ENCODE peak calls at places on chromosome 4, in ten cellular contexts. One of them, this sample, is unnamed.

GRCh38 chr4:82988323-82988832 is 22.2 kb downstream of the LIN54 start:
- DNase-seq in foreskin fibroblast: peak
- DNase-seq in esophagus squamous epithelium: no peak
- DNase-seq in uterus: no peak
- DNase-seq in heart right ventricle: no peak
- DNase-seq in upper lobe of right lung: no peak
- DNase-seq in Caco-2: no peak
- DNase-seq in endodermal cell: no peak
- DNase-seq in A549: no peak
- DNase-seq in neural progenitor cell: no peak
- DNase-seq in this sample: peak

GRCh38 chr4:88027611-88028608 is 20.5 kb downstream of the PKD2 start:
- DNase-seq in foreskin fibroblast: peak
- DNase-seq in esophagus squamous epithelium: no peak
- DNase-seq in uterus: no peak
- DNase-seq in heart right ventricle: no peak
- DNase-seq in upper lobe of right lung: no peak
- DNase-seq in Caco-2: no peak
- DNase-seq in endodermal cell: no peak
- DNase-seq in A549: no peak
- DNase-seq in neural progenitor cell: no peak
- DNase-seq in this sample: peak

GRCh38 chr4:148026022-148026421 is 294.1 kb downstream of the ARHGAP10 start:
- DNase-seq in foreskin fibroblast: peak
- DNase-seq in esophagus squamous epithelium: no peak
- DNase-seq in uterus: no peak
- DNase-seq in heart right ventricle: no peak
- DNase-seq in upper lobe of right lung: no peak
- DNase-seq in Caco-2: no peak
- DNase-seq in endodermal cell: peak
- DNase-seq in A549: no peak
- DNase-seq in neural progenitor cell: no peak
- DNase-seq in this sample: peak

GRCh38 chr4:19809989-19810388 is 441.7 kb upstream of the SLIT2 start:
- DNase-seq in foreskin fibroblast: no peak
- DNase-seq in esophagus squamous epithelium: no peak
- DNase-seq in uterus: no peak
- DNase-seq in heart right ventricle: no peak
- DNase-seq in upper lobe of right lung: no peak
- DNase-seq in Caco-2: no peak
- DNase-seq in endodermal cell: no peak
- DNase-seq in A549: no peak
- DNase-seq in neural progenitor cell: no peak
- DNase-seq in this sample: no peak

GRCh38 chr4:149441338-149441737 is 374.3 kb downstream of the IQCM start:
- DNase-seq in foreskin fibroblast: peak
- DNase-seq in esophagus squamous epithelium: no peak
- DNase-seq in uterus: no peak
- DNase-seq in heart right ventricle: no peak
- DNase-seq in upper lobe of right lung: no peak
- DNase-seq in Caco-2: no peak
- DNase-seq in endodermal cell: no peak
- DNase-seq in A549: no peak
- DNase-seq in neural progenitor cell: no peak
- DNase-seq in this sample: peak

GRCh38 chr4:89140168-89140759 is 28.9 kb downstream of the TIGD2 start:
- DNase-seq in foreskin fibroblast: no peak
- DNase-seq in esophagus squamous epithelium: no peak
- DNase-seq in uterus: no peak
- DNase-seq in heart right ventricle: no peak
- DNase-seq in upper lobe of right lung: no peak
- DNase-seq in Caco-2: no peak
- DNase-seq in endodermal cell: no peak
- DNase-seq in A549: no peak
- DNase-seq in neural progenitor cell: no peak
- DNase-seq in this sample: no peak

GRCh38 chr4:124854968-124855367 is 142.4 kb upstream of the ANKRD50 start:
- DNase-seq in foreskin fibroblast: peak
- DNase-seq in esophagus squamous epithelium: no peak
- DNase-seq in uterus: no peak
- DNase-seq in heart right ventricle: no peak
- DNase-seq in upper lobe of right lung: no peak
- DNase-seq in Caco-2: no peak
- DNase-seq in endodermal cell: no peak
- DNase-seq in A549: no peak
- DNase-seq in neural progenitor cell: no peak
- DNase-seq in this sample: no peak

GRCh38 chr4:126544276-126544675 is 1088.5 kb upstream of the INTU start:
- DNase-seq in foreskin fibroblast: no peak
- DNase-seq in esophagus squamous epithelium: no peak
- DNase-seq in uterus: no peak
- DNase-seq in heart right ventricle: no peak
- DNase-seq in upper lobe of right lung: no peak
- DNase-seq in Caco-2: no peak
- DNase-seq in endodermal cell: no peak
- DNase-seq in A549: no peak
- DNase-seq in neural progenitor cell: no peak
- DNase-seq in this sample: no peak

GRCh38 chr4:114108869-114109268 is 129.4 kb upstream of the ARSJ start:
- DNase-seq in foreskin fibroblast: peak
- DNase-seq in esophagus squamous epithelium: no peak
- DNase-seq in uterus: no peak
- DNase-seq in heart right ventricle: no peak
- DNase-seq in upper lobe of right lung: no peak
- DNase-seq in Caco-2: no peak
- DNase-seq in endodermal cell: no peak
- DNase-seq in A549: no peak
- DNase-seq in neural progenitor cell: no peak
- DNase-seq in this sample: no peak

GRCh38 chr4:113560579-113560978 is 201.0 kb downstream of the CAMK2D start:
- DNase-seq in foreskin fibroblast: peak
- DNase-seq in esophagus squamous epithelium: no peak
- DNase-seq in uterus: no peak
- DNase-seq in heart right ventricle: no peak
- DNase-seq in upper lobe of right lung: no peak
- DNase-seq in Caco-2: no peak
- DNase-seq in endodermal cell: no peak
- DNase-seq in A549: no peak
- DNase-seq in neural progenitor cell: no peak
- DNase-seq in this sample: no peak

GRCh38 chr4:170088686-170089085 is 1.1 kb downstream of the AADAT start:
- DNase-seq in foreskin fibroblast: no peak
- DNase-seq in esophagus squamous epithelium: no peak
- DNase-seq in uterus: no peak
- DNase-seq in heart right ventricle: no peak
- DNase-seq in upper lobe of right lung: no peak
- DNase-seq in Caco-2: no peak
- DNase-seq in endodermal cell: no peak
- DNase-seq in A549: no peak
- DNase-seq in neural progenitor cell: no peak
- DNase-seq in this sample: no peak

GRCh38 chr4:138090918-138091659 is 151.1 kb downstream of the SLC7A11 start:
- DNase-seq in foreskin fibroblast: no peak
- DNase-seq in esophagus squamous epithelium: no peak
- DNase-seq in uterus: no peak
- DNase-seq in heart right ventricle: no peak
- DNase-seq in upper lobe of right lung: no peak
- DNase-seq in Caco-2: no peak
- DNase-seq in endodermal cell: no peak
- DNase-seq in A549: no peak
- DNase-seq in neural progenitor cell: no peak
- DNase-seq in this sample: no peak

GRCh38 chr4:79578613-79579012 is 170.6 kb upstream of the GK2 start:
- DNase-seq in foreskin fibroblast: no peak
- DNase-seq in esophagus squamous epithelium: no peak
- DNase-seq in uterus: no peak
- DNase-seq in heart right ventricle: no peak
- DNase-seq in upper lobe of right lung: peak
- DNase-seq in Caco-2: no peak
- DNase-seq in endodermal cell: no peak
- DNase-seq in A549: no peak
- DNase-seq in neural progenitor cell: no peak
- DNase-seq in this sample: no peak

GRCh38 chr4:53902786-53903185 is 161.6 kb downstream of the CHIC2 start:
- DNase-seq in foreskin fibroblast: no peak
- DNase-seq in esophagus squamous epithelium: no peak
- DNase-seq in uterus: no peak
- DNase-seq in heart right ventricle: no peak
- DNase-seq in upper lobe of right lung: no peak
- DNase-seq in Caco-2: no peak
- DNase-seq in endodermal cell: no peak
- DNase-seq in A549: no peak
- DNase-seq in neural progenitor cell: no peak
- DNase-seq in this sample: no peak

GRCh38 chr4:53907772-53908171 is 156.6 kb downstream of the CHIC2 start:
- DNase-seq in foreskin fibroblast: no peak
- DNase-seq in esophagus squamous epithelium: no peak
- DNase-seq in uterus: no peak
- DNase-seq in heart right ventricle: no peak
- DNase-seq in upper lobe of right lung: no peak
- DNase-seq in Caco-2: no peak
- DNase-seq in endodermal cell: no peak
- DNase-seq in A549: no peak
- DNase-seq in neural progenitor cell: no peak
- DNase-seq in this sample: no peak

GRCh38 chr4:53906786-53907185 is 157.6 kb downstream of the CHIC2 start:
- DNase-seq in foreskin fibroblast: peak
- DNase-seq in esophagus squamous epithelium: no peak
- DNase-seq in uterus: no peak
- DNase-seq in heart right ventricle: no peak
- DNase-seq in upper lobe of right lung: no peak
- DNase-seq in Caco-2: no peak
- DNase-seq in endodermal cell: no peak
- DNase-seq in A549: no peak
- DNase-seq in neural progenitor cell: no peak
- DNase-seq in this sample: no peak

GRCh38 chr4:53905935-53906377 is 158.4 kb downstream of the CHIC2 start:
- DNase-seq in foreskin fibroblast: peak
- DNase-seq in esophagus squamous epithelium: no peak
- DNase-seq in uterus: peak
- DNase-seq in heart right ventricle: peak
- DNase-seq in upper lobe of right lung: no peak
- DNase-seq in Caco-2: peak
- DNase-seq in endodermal cell: peak
- DNase-seq in A549: no peak
- DNase-seq in neural progenitor cell: peak
- DNase-seq in this sample: peak

DNA sequence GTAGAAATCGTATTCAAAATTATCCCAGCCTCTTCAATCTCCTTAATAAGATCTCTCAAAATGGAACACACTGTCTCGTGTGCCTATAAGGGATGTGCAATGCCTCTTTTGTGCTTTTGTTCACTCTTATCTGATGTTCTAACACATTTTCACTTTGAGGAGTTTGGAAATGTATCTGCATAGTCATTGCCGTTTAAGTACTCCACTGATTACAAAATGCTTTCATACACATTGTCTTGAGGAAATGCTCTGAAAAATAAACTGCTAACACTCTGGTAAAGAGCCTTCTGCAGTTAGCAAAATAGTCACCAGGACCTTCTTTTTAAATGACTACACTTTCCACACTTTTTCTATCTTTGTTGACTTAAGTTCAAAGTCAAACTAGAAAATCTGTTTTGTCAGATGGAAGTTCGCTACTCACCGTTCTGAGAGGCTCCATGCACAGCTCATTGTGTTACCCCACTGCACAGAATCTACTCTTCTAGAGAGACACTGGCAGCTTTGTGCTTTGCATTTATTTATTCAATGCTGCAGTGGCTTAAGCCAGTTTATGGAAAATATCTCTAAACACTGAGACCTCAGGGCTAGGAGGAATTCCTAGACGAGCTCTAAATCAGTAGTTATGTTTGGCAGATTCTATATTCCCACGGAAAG is 159.0 kb downstream of the CHIC2 start:
- DNase-seq in foreskin fibroblast: no peak
- DNase-seq in esophagus squamous epithelium: no peak
- DNase-seq in uterus: no peak
- DNase-seq in heart right ventricle: no peak
- DNase-seq in upper lobe of right lung: no peak
- DNase-seq in Caco-2: no peak
- DNase-seq in endodermal cell: no peak
- DNase-seq in A549: no peak
- DNase-seq in neural progenitor cell: no peak
- DNase-seq in this sample: no peak
- H3K4me3 ChIP-seq in foreskin fibroblast: peak
- H3K4me3 ChIP-seq in esophagus squamous epithelium: peak
- H3K4me3 ChIP-seq in uterus: no peak
- H3K4me3 ChIP-seq in heart right ventricle: no peak
- H3K4me3 ChIP-seq in upper lobe of right lung: no peak
- H3K4me3 ChIP-seq in Caco-2: no peak
- H3K4me3 ChIP-seq in endodermal cell: peak
- H3K4me3 ChIP-seq in A549: no peak
- H3K4me3 ChIP-seq in neural progenitor cell: no peak
- H3K4me3 ChIP-seq in this sample: no peak

DNA sequence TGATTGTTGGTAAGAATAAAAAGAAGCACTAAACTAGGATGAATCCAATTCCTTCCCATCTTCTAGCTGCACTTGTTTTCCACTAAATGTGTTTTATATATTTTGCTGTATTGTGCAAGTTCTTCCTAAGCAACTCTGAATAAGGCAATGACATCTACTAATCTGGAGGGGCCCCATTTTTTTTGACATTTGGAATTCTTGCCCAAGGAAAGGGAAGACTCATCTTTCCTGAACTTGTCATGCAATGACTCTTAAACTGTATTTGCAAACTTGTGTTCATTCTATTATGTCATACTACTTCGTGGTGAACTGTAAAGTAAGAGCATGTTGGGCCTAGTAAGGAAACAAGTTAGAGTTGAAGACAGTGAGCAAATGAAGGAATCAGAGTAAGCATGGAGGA is 45.9 kb downstream of the FREM3 start:
- DNase-seq in foreskin fibroblast: peak
- DNase-seq in esophagus squamous epithelium: no peak
- DNase-seq in uterus: no peak
- DNase-seq in heart right ventricle: no peak
- DNase-seq in upper lobe of right lung: no peak
- DNase-seq in Caco-2: no peak
- DNase-seq in endodermal cell: no peak
- DNase-seq in A549: no peak
- DNase-seq in neural progenitor cell: no peak
- DNase-seq in this sample: no peak
- TF ChIP-seq CTCF in foreskin fibroblast: no peak
- TF ChIP-seq CTCF in esophagus squamous epithelium: no peak
- TF ChIP-seq CTCF in uterus: no peak
- TF ChIP-seq CTCF in heart right ventricle: no peak
- TF ChIP-seq CTCF in upper lobe of right lung: no peak
- TF ChIP-seq CTCF in Caco-2: no peak
- TF ChIP-seq CTCF in endodermal cell: no peak
- TF ChIP-seq CTCF in A549: no peak
- TF ChIP-seq CTCF in neural progenitor cell: no peak
- TF ChIP-seq CTCF in this sample: no peak

GRCh38 chr4:80967346-80967745 is 63.2 kb upstream of the BMP3 start:
- DNase-seq in foreskin fibroblast: peak
- DNase-seq in esophagus squamous epithelium: no peak
- DNase-seq in uterus: no peak
- DNase-seq in heart right ventricle: no peak
- DNase-seq in upper lobe of right lung: no peak
- DNase-seq in Caco-2: no peak
- DNase-seq in endodermal cell: no peak
- DNase-seq in A549: no peak
- DNase-seq in neural progenitor cell: no peak
- DNase-seq in this sample: no peak
- H3K4me3 ChIP-seq in foreskin fibroblast: no peak
- H3K4me3 ChIP-seq in esophagus squamous epithelium: no peak
- H3K4me3 ChIP-seq in uterus: no peak
- H3K4me3 ChIP-seq in heart right ventricle: no peak
- H3K4me3 ChIP-seq in upper lobe of right lung: no peak
- H3K4me3 ChIP-seq in Caco-2: no peak
- H3K4me3 ChIP-seq in endodermal cell: no peak
- H3K4me3 ChIP-seq in A549: no peak
- H3K4me3 ChIP-seq in neural progenitor cell: no peak
- H3K4me3 ChIP-seq in this sample: no peak

GRCh38 chr4:180150818-180151217 is 2092.4 kb upstream of the TENM3 start:
- DNase-seq in foreskin fibroblast: no peak
- DNase-seq in esophagus squamous epithelium: no peak
- DNase-seq in uterus: no peak
- DNase-seq in heart right ventricle: no peak
- DNase-seq in upper lobe of right lung: no peak
- DNase-seq in Caco-2: no peak
- DNase-seq in endodermal cell: no peak
- DNase-seq in A549: no peak
- DNase-seq in neural progenitor cell: no peak
- DNase-seq in this sample: no peak
- TF ChIP-seq CTCF in foreskin fibroblast: no peak
- TF ChIP-seq CTCF in esophagus squamous epithelium: no peak
- TF ChIP-seq CTCF in uterus: no peak
- TF ChIP-seq CTCF in heart right ventricle: peak
- TF ChIP-seq CTCF in upper lobe of right lung: peak
- TF ChIP-seq CTCF in Caco-2: peak
- TF ChIP-seq CTCF in endodermal cell: peak
- TF ChIP-seq CTCF in A549: no peak
- TF ChIP-seq CTCF in neural progenitor cell: peak
- TF ChIP-seq CTCF in this sample: peak